ENCODE peak calls at places on chromosomes 16 and 17, in five cellular contexts. J, U, A, W and O are unnamed samples.

GRCh38 chr16:65771707-65772106 is 594.8 kb upstream of the CDH5 start:
- DNase-seq in A (no peak), J (no peak), U (no peak), W (no peak), O (no peak)

GRCh38 chr16:62363451-62363850 is 327.2 kb upstream of the CDH8 start:
- DNase-seq in A (no peak), J (no peak), U (no peak), W (no peak), O (no peak)

GRCh38 chr17:45577571-45578279 is 87.2 kb upstream of the PLEKHM1 start:
- DNase-seq in W (no peak), A (no peak), U (no peak), J (no peak), O (no peak)

GRCh38 chr17:80082403-80083135 is 18.8 kb upstream of the GAA start:
- DNase-seq in W (peak), A (no peak), J (peak), U (peak), O (peak)

GRCh38 chr17:83173997-83174858 is 94.8 kb downstream of the METRNL start:
- DNase-seq in A (peak), W (no peak), J (no peak), U (peak), O (peak)

GRCh38 chr17:58191259-58191896 is 1.1 kb upstream of the EPX start:
- DNase-seq in J (peak), A (no peak), U (no peak), W (no peak), O (no peak)

GRCh38 chr16:13936596-13937081 is 16.7 kb downstream of the ERCC4 start:
- DNase-seq in U (no peak), W (no peak), J (peak), A (no peak), O (no peak)

GRCh38 chr17:1462164-1463112 is 6.4 kb upstream of the CRK start:
- DNase-seq in U (no peak), J (peak), W (no peak), A (peak), O (no peak)

GRCh38 chr17:8872036-8872704 is 4.7 kb upstream of the PIK3R6 start:
- DNase-seq in U (no peak), A (no peak), W (no peak), J (no peak), O (peak)

GRCh38 chr17:73231841-73232586 is 29.7 kb downstream of the CPSF4L start:
- DNase-seq in W (peak), J (peak), U (peak), A (peak), O (peak)

GRCh38 chr16:1225051-1225451 is at the start of gene TPSG1:
- DNase-seq in U (no peak), J (no peak), A (no peak), W (peak), O (no peak)

GRCh38 chr17:67442787-67443624 is 65.9 kb downstream of the PITPNC1 start:
- DNase-seq in J (no peak), W (no peak), U (no peak), A (no peak), O (no peak)

GRCh38 chr17:44350733-44351226 is 5.7 kb downstream of the GRN start:
- DNase-seq in W (peak), A (peak), J (peak), U (peak), O (no peak)

GRCh38 chr16:10312784-10313724 is 72.8 kb upstream of the ATF7IP2 start:
- DNase-seq in U (peak), W (no peak), A (no peak), J (no peak), O (no peak)

GRCh38 chr16:29308644-29309546 is 97.6 kb downstream of the NPIPB11 start:
- DNase-seq in W (no peak), A (peak), U (no peak), J (no peak), O (no peak)

GRCh38 chr16:70772493-70772892 is 28.5 kb downstream of the VAC14 start:
- DNase-seq in W (no peak), A (no peak), J (no peak), U (no peak), O (no peak)

GRCh38 chr17:32283745-32284207 is 18.1 kb downstream of the RHBDL3 start:
- DNase-seq in W (no peak), U (no peak), J (no peak), A (peak), O (no peak)

GRCh38 chr16:69481901-69482341 is 57.5 kb downstream of the CYB5B start:
- DNase-seq in U (no peak), A (peak), W (no peak), J (no peak), O (peak)

GRCh38 chr16:58492735-58493134 is 7.2 kb upstream of the NDRG4 start:
- DNase-seq in J (peak), U (no peak), A (no peak), W (no peak), O (no peak)

GRCh38 chr16:15483857-15484256 is 49.5 kb downstream of the BMERB1 start:
- DNase-seq in A (no peak), W (no peak), J (peak), U (peak), O (no peak)

GRCh38 chr17:18167421-18167820 is 16.2 kb upstream of the ALKBH5 start:
- DNase-seq in A (no peak), U (no peak), W (no peak), J (no peak), O (no peak)

GRCh38 chr17:56173958-56174357 is 20.7 kb downstream of the ANKFN1 start:
- DNase-seq in W (no peak), J (peak), A (no peak), U (no peak), O (no peak)

GRCh38 chr17:1391577-1391976 is 8.4 kb downstream of the YWHAE start:
- DNase-seq in J (no peak), A (no peak), U (no peak), W (no peak), O (no peak)

GRCh38 chr16:24685539-24686432 is 43.7 kb upstream of the TNRC6A start:
- DNase-seq in W (no peak), U (no peak), J (no peak), A (peak), O (peak)

GRCh38 chr16:50806099-50807062 is 64.5 kb downstream of the CYLD start:
- DNase-seq in W (peak), J (peak), U (peak), A (peak), O (peak)

GRCh38 chr17:6523809-6524355 is 32.5 kb downstream of the PITPNM3 start:
- DNase-seq in W (no peak), J (no peak), U (no peak), A (no peak), O (no peak)

GRCh38 chr17:81382851-81383250 is 12.4 kb upstream of the BAHCC1 start:
- DNase-seq in W (no peak), A (peak), U (no peak), J (no peak), O (no peak)

GRCh38 chr17:82943339-82943738 is 103.5 kb upstream of the ZNF750 start:
- DNase-seq in A (peak), W (no peak), J (no peak), U (no peak), O (peak)